ENCODE peak calls at places on chromosomes 1 and 21, in four cellular contexts. One of them, this sample, is unnamed.

GRCh38 chr21:39258207-39258606 is 55.2 kb downstream of the BRWD1 start:
- DNase-seq in stomach: no peak
- DNase-seq in body of pancreas: no peak
- DNase-seq in upper lobe of left lung: no peak
- DNase-seq in this sample: no peak

GRCh38 chr1:27144920-27145661 is 9.8 kb downstream of the SLC9A1 start:
- DNase-seq in upper lobe of left lung: no peak
- DNase-seq in stomach: peak; percentile 73
- DNase-seq in body of pancreas: no peak
- DNase-seq in this sample: peak; percentile 36

GRCh38 chr1:55536466-55536865 is 321.3 kb upstream of the USP24 start:
- DNase-seq in upper lobe of left lung: no peak
- DNase-seq in stomach: no peak
- DNase-seq in body of pancreas: no peak
- DNase-seq in this sample: no peak

GRCh38 chr1:110674337-110675059 is at the start of gene KCNA3:
- DNase-seq in body of pancreas: peak; percentile 16
- DNase-seq in stomach: peak; percentile 44
- DNase-seq in upper lobe of left lung: peak; percentile 44
- DNase-seq in this sample: no peak

GRCh38 chr1:67732750-67733151 is 47.8 kb downstream of the GADD45A start:
- DNase-seq in stomach: no peak
- DNase-seq in upper lobe of left lung: no peak
- DNase-seq in body of pancreas: peak; percentile 13
- DNase-seq in this sample: no peak

GRCh38 chr1:115112496-115113375 is 23.4 kb upstream of the TSPAN2 start:
- DNase-seq in upper lobe of left lung: peak; percentile 43
- DNase-seq in body of pancreas: peak; percentile 34
- DNase-seq in stomach: peak; percentile 40
- DNase-seq in this sample: no peak

GRCh38 chr1:205330161-205330560 is 8.6 kb upstream of the NUAK2 start:
- DNase-seq in upper lobe of left lung: peak; percentile 37
- DNase-seq in body of pancreas: no peak
- DNase-seq in stomach: peak; percentile 40
- DNase-seq in this sample: peak; percentile 40

GRCh38 chr1:201503397-201504176 is 3.3 kb downstream of the CSRP1 start:
- DNase-seq in body of pancreas: peak; percentile 55
- DNase-seq in stomach: peak; percentile 38
- DNase-seq in upper lobe of left lung: peak; percentile 62
- DNase-seq in this sample: no peak

GRCh38 chr1:165644064-165644735 is 13.2 kb downstream of the MGST3 start:
- DNase-seq in stomach: no peak
- DNase-seq in upper lobe of left lung: no peak
- DNase-seq in body of pancreas: no peak
- DNase-seq in this sample: no peak

GRCh38 chr1:165637427-165637826 is 6.4 kb downstream of the MGST3 start:
- DNase-seq in upper lobe of left lung: peak; percentile 39
- DNase-seq in stomach: no peak
- DNase-seq in body of pancreas: peak; percentile 26
- DNase-seq in this sample: no peak

GRCh38 chr1:165641276-165641987 is 10.4 kb downstream of the MGST3 start:
- DNase-seq in body of pancreas: no peak
- DNase-seq in stomach: no peak
- DNase-seq in upper lobe of left lung: no peak
- DNase-seq in this sample: no peak

GRCh38 chr1:165635823-165636222 is 4.8 kb downstream of the MGST3 start:
- DNase-seq in body of pancreas: no peak
- DNase-seq in upper lobe of left lung: no peak
- DNase-seq in stomach: no peak
- DNase-seq in this sample: no peak

GRCh38 chr1:165639821-165640623 is 9.0 kb downstream of the MGST3 start:
- DNase-seq in stomach: no peak
- DNase-seq in body of pancreas: no peak
- DNase-seq in upper lobe of left lung: no peak
- DNase-seq in this sample: no peak
- TF ChIP-seq POLR2A in stomach: no peak
- TF ChIP-seq POLR2A in body of pancreas: no peak
- TF ChIP-seq POLR2A in upper lobe of left lung: no peak
- TF ChIP-seq POLR2A in this sample: no peak

GRCh38 chr1:231750818-231751623 is 124.4 kb downstream of the DISC1 start:
- DNase-seq in stomach: no peak
- DNase-seq in body of pancreas: no peak
- DNase-seq in upper lobe of left lung: no peak
- DNase-seq in this sample: no peak
- H3K4me3 ChIP-seq in stomach: no peak overlapping the region
- H3K4me3 ChIP-seq in body of pancreas: no peak overlapping the region
- H3K4me3 ChIP-seq in upper lobe of left lung: no peak overlapping the region
- H3K4me3 ChIP-seq in this sample: no peak overlapping the region

GRCh38 chr1:3628445-3628844 is 3.6 kb downstream of the TPRG1L start:
- DNase-seq in upper lobe of left lung: no peak
- DNase-seq in body of pancreas: no peak
- DNase-seq in stomach: no peak
- DNase-seq in this sample: no peak

GRCh38 chr1:3630914-3631313 is 6.1 kb downstream of the TPRG1L start:
- DNase-seq in body of pancreas: no peak
- DNase-seq in stomach: no peak
- DNase-seq in upper lobe of left lung: no peak
- DNase-seq in this sample: no peak

GRCh38 chr1:3630161-3630611 is 5.4 kb downstream of the TPRG1L start:
- DNase-seq in body of pancreas: no peak
- DNase-seq in stomach: no peak
- DNase-seq in upper lobe of left lung: no peak
- DNase-seq in this sample: no peak

GRCh38 chr1:3631330-3631729 is 6.5 kb downstream of the TPRG1L start:
- DNase-seq in upper lobe of left lung: no peak
- DNase-seq in stomach: no peak
- DNase-seq in body of pancreas: no peak
- DNase-seq in this sample: no peak

DNA sequence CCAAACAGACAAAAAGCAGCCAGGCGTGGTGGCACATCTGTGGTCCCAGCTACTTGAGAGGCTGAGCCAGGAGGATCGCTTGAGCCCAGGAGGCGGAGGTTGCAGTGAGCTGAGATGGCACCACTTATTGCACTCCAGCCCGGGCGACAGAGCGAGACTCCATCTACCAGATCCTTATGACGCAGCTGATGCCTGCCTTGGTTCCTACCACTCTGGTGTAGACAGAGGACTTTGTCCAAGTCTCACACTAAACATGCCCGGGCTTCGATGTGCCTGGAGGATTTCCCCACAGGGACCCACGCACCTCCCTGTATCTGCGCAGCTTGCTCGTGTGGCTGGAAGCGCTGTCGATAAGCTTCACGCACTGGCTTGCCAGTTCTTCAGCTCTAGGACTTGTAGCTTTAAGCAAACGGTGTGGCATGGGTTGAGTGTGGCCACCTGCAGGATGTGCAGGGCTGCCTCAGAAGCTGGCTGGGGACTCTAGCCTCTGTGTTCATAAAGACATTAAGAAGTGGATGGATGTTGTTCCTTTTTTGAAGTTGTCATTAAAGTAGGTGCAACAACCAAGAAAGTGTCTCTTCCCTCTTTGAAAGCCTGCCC is 4.8 kb downstream of the TPRG1L start:
- DNase-seq in stomach: no peak
- DNase-seq in upper lobe of left lung: no peak
- DNase-seq in body of pancreas: no peak
- DNase-seq in this sample: no peak
- H3K27ac ChIP-seq in stomach: no peak overlapping the region
- H3K27ac ChIP-seq in upper lobe of left lung: no peak overlapping the region
- H3K27ac ChIP-seq in body of pancreas: no peak overlapping the region
- H3K27ac ChIP-seq in this sample: no peak overlapping the region

DNA sequence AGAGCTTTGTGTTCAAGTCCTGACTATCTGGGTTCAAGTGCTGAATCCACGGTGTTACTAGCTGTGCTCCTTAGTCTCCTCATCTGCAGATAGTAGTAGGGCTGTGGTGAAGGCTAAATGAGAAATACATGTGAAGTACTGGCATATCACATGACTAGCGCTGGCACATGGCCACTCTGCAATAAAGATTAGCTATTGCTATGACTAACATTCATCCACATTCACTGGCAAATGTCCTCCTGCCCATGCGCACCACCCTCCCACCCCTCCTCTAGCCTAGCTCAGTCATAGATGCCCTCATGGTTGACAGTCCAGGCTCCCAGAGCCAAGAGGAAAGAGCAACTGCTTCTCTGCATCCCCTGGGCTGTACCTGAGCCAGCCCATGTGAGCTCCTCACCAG is 8.5 kb upstream of the COL8A2 start:
- DNase-seq in body of pancreas: peak; percentile 93
- DNase-seq in upper lobe of left lung: no peak
- DNase-seq in stomach: peak; percentile 81
- DNase-seq in this sample: no peak
- TF ChIP-seq POLR2A in body of pancreas: no peak
- TF ChIP-seq POLR2A in upper lobe of left lung: no peak
- TF ChIP-seq POLR2A in stomach: no peak
- TF ChIP-seq POLR2A in this sample: no peak

GRCh38 chr21:17610862-17611261 is 1.8 kb downstream of the BTG3 start:
- DNase-seq in upper lobe of left lung: peak; percentile 22
- DNase-seq in body of pancreas: peak; percentile 3
- DNase-seq in stomach: peak; percentile 27
- DNase-seq in this sample: no peak
- H3K4me3 ChIP-seq in upper lobe of left lung: peak overlapping the region; percentile 65
- H3K4me3 ChIP-seq in body of pancreas: no peak overlapping the region
- H3K4me3 ChIP-seq in stomach: peak overlapping the region; percentile 77
- H3K4me3 ChIP-seq in this sample: peak overlapping the region; percentile 66

DNA sequence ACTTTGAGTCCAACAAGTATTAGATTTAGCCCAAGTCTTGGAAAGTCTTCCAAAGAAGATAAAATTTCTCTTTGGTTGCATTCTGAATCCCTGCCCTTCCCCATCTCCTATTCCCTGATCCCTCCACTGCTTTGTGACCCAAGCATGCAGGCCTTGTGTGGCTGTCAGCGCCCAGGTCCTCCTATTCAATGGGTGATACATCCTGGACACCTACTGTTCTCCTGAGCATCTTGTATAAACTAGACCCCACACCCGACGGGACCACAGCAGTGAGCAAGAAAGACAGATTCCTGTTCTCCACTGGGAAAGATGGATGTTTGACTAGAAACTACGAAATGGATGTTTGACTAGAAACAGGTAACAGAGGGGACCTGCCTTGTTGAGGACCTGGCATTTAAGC is 136.6 kb downstream of the KIF26B start:
- DNase-seq in body of pancreas: no peak
- DNase-seq in stomach: no peak
- DNase-seq in upper lobe of left lung: no peak
- DNase-seq in this sample: no peak
- H3K27ac ChIP-seq in body of pancreas: no peak overlapping the region
- H3K27ac ChIP-seq in stomach: no peak overlapping the region
- H3K27ac ChIP-seq in upper lobe of left lung: no peak overlapping the region
- H3K27ac ChIP-seq in this sample: no peak overlapping the region

DNA sequence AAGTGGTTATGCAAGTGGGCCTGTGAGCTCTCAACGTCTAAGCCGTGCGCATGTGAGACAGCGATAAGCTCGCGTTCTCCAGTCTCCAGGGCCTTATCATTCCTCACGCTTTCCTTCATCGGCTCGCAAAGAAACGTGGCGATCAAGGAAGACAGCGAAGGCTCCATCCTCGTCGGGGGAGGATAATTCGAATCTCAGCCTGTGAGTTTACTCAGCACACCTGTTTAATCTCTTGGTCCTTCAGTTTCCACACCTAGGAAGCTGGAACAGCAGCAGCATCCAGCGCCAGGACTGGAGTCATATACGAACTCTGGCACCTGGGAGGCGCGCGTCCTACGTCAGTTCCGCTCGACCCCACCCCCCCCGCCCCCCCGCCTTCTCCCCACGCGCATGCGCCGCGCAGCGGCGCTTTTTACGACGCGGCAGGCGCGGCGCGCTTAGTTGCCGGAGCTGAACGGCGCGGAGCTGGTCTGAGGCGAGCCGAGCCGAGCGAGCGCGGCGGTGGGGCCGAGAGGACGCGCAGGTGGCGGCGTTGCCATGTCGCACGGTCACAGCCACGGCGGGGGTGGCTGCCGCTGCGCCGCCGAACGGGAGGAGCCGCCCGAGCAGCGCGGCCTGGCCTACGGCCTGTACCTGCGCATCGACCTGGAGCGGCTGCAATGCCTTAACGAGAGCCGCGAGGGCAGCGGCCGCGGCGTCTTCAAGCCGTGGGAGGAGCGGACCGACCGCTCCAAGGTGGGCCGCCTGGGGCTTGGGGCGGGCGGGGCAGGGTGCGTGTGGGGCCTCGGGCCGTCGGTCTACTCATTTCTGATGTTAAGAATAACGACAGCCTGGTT is at the start of gene PITHD1:
- DNase-seq in stomach: peak; percentile 89
- DNase-seq in body of pancreas: peak; percentile 90
- DNase-seq in upper lobe of left lung: peak; percentile 82
- DNase-seq in this sample: peak; percentile 85
- TF ChIP-seq POLR2A in stomach: peak; percentile 29
- TF ChIP-seq POLR2A in body of pancreas: peak; percentile 76
- TF ChIP-seq POLR2A in upper lobe of left lung: no peak
- TF ChIP-seq POLR2A in this sample: peak; percentile 96

This sample was measured in gastrocnemius medialis.